ENCODE peak calls at places on chromosome 1, in ten cellular contexts. O, C, J, N, B, D, Q, G, S and K are unnamed samples.

GRCh38 chr1:175757381-175758015 is 14.1 kb upstream of the TNR start:
- DNase-seq in O (peak; percentile 12), C (peak; percentile 29), J (no peak), N (no peak), B (no peak), D (peak; percentile 65), Q (peak; percentile 93), G (no peak), S (no peak), K (no peak)

GRCh38 chr1:56686171-56686570 is 41.1 kb downstream of the PRKAA2 start:
- DNase-seq in O (no peak), C (no peak), J (no peak), N (peak; percentile 34), B (no peak), D (no peak), Q (no peak), G (no peak), S (no peak), K (no peak)

GRCh38 chr1:235073331-235073967 is 55.2 kb downstream of the TOMM20 start:
- DNase-seq in O (peak; percentile 97), C (peak; percentile 93), J (no peak), N (no peak), B (no peak), D (no peak), Q (no peak), G (no peak), S (no peak), K (no peak)

GRCh38 chr1:201591348-201591747 is 52.4 kb downstream of the NAV1 start:
- DNase-seq in O (no peak), C (no peak), J (no peak), N (no peak), B (no peak), D (no peak), Q (peak; percentile 72), G (no peak), S (no peak), K (no peak)

GRCh38 chr1:111191496-111191895 is 8.9 kb downstream of the DENND2D start:
- DNase-seq in O (no peak), C (no peak), J (no peak), N (peak; percentile 79), B (no peak), D (no peak), Q (no peak), G (no peak), S (peak; percentile 64), K (peak; percentile 49)

GRCh38 chr1:29171089-29171488 is 10.6 kb downstream of the SRSF4 start:
- DNase-seq in O (no peak), C (no peak), J (no peak), N (no peak), B (no peak), D (no peak), Q (peak; percentile 40), G (no peak), S (no peak), K (no peak)

GRCh38 chr1:89200668-89201488 is 2.1 kb upstream of the GBP4 start:
- DNase-seq in O (no peak), C (no peak), J (no peak), N (no peak), B (peak; percentile 17), D (no peak), Q (no peak), G (no peak), S (no peak), K (no peak)

GRCh38 chr1:182995894-182996293 is 27.3 kb upstream of the LAMC1 start:
- DNase-seq in O (no peak), C (no peak), J (no peak), N (no peak), B (no peak), D (no peak), Q (no peak), G (no peak), S (no peak), K (no peak)

GRCh38 chr1:215833936-215834729 is 267.0 kb downstream of the KCTD3 start:
- DNase-seq in O (no peak), C (no peak), J (no peak), N (no peak), B (no peak), D (no peak), Q (no peak), G (no peak), S (no peak), K (no peak)

GRCh38 chr1:150551784-150552691 is 2.8 kb downstream of the ADAMTSL4 start:
- DNase-seq in O (no peak), C (peak; percentile 65), J (no peak), N (peak; percentile 96), B (peak; percentile 51), D (no peak), Q (peak; percentile 65), G (no peak), S (peak; percentile 71), K (peak; percentile 73)

DNA sequence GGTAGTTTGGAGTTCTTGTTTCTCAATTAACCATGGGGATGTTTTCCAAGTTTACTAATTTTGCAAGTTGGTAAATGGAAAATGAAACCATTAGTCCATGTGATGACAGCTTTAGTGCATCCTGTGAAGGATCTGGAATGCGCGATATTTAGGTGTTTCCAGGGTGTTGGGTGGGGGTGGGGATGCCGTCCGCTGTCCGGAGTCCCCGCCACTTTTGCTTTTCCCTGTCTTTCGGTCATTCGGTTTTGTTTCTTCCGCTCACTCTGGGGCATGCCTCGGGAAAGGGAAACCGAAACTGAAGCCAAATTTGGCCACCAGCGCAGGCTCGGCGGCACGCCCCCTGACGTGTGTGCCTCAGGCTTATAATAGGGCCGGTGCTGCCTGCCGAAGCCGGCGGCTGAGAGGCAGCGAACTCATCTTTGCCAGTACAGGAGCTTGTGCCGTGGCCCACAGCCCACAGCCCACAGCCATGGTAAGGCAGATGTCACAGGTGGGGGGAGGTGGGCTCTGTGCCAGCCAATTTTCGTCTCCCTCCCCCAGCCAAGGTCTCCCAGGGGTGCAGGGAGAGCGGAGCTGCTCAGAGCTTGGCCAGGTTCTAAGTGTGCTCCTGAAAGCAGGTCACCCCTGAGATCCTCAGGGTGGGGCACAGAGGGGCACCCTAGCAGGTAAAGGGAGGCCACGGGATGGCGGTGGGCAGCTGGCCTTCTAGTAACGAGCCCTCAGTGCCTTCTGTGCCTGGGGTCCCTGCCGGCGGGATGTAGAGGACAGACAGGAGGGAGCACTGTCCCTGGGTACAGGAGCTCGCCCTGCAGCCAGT is at the start of gene ISG15:
- DNase-seq in O (peak; percentile 81), C (peak; percentile 93), J (no peak), N (peak; percentile 82), B (peak; percentile 94), D (no peak), Q (peak; percentile 95), G (no peak), S (peak; percentile 49), K (peak; percentile 51)
- H3K4me3 ChIP-seq in O (peak within 1 kb of the TSS; percentile 63), C (peak within 1 kb of the TSS; percentile 59), J (peak within 1 kb of the TSS; percentile 79), N (peak within 1 kb of the TSS; percentile 80), B (peak within 1 kb of the TSS; percentile 60), D (no peak within 1 kb of the TSS), Q (peak within 1 kb of the TSS; percentile 77), G (peak within 1 kb of the TSS; percentile 65), S (peak within 1 kb of the TSS; percentile 71), K (peak within 1 kb of the TSS; percentile 59)

GRCh38 chr1:147626739-147627138 is 43.6 kb downstream of the ACP6 start:
- DNase-seq in O (no peak), C (no peak), J (no peak), N (no peak), B (no peak), D (no peak), Q (no peak), G (no peak), S (no peak), K (no peak)

GRCh38 chr1:147626304-147626703 is 44.0 kb downstream of the ACP6 start:
- DNase-seq in O (no peak), C (no peak), J (no peak), N (no peak), B (no peak), D (no peak), Q (no peak), G (no peak), S (no peak), K (no peak)

GRCh38 chr1:147624529-147624928 is 45.8 kb downstream of the ACP6 start:
- DNase-seq in O (no peak), C (no peak), J (no peak), N (no peak), B (no peak), D (no peak), Q (no peak), G (no peak), S (no peak), K (no peak)

GRCh38 chr1:147624011-147624410 is 46.3 kb downstream of the ACP6 start:
- DNase-seq in O (no peak), C (no peak), J (no peak), N (no peak), B (no peak), D (no peak), Q (no peak), G (no peak), S (no peak), K (no peak)

DNA sequence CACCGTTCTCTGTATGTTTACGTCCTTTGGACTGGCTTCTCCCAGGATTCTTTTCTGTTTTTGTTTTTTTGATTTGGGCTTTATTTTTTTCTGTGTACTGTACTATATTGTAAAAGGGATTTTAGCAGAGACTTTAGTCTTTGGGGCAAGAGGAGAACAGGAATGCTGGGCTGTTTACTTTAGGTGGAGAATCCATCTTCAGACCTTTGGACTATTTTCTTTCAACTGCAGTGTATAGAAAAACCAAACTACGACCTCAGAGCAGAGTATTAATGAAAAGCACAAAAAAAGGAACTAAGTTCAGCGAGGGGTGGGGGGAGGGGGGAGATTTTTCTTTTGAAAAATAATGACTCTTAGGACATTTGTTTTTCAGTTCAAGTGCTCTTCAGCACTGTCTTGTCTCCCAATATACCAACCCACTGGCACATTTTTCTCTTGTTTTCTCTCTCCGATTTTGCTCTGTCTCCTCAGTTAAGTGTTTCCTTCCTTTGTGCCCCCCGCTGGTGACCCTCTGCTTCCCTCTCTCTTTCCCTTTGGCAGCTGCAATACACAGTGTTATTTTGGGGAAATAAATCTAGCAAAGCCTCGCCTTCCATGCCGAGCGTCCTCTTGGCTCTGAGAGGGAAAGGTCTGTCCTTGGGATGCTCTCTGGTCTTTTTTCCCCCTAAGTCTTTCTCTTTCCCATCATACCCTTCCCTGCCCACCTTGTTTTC is 44.9 kb downstream of the ACP6 start:
- DNase-seq in O (no peak), C (no peak), J (no peak), N (no peak), B (no peak), D (no peak), Q (no peak), G (no peak), S (no peak), K (no peak)
- TF ChIP-seq CTCF in O (no peak), C (no peak), J (no peak), N (no peak), B (no peak), D (peak; percentile 4), Q (peak; percentile 38), G (no peak), S (no peak), K (no peak)

DNA sequence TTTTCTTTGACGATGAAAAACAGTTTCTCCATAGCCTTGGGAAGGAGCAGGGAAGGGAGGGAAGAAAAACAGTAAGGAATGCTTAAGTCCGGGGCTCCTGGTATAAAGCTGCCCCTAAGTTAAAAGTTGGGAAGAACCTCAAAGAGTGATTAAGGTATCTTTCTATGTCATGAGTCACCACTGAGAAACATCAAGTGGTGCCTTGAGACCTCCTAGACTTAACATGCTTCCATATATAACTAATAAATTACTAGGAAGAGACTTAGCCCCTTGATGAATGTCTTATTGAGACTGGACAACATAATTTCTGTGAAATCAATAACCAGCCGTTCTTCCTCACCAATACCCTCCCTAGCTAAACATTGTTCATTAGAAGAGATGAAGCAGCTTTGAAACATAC is 121.8 kb upstream of the SLC44A3 start:
- DNase-seq in O (no peak), C (no peak), J (no peak), N (no peak), B (no peak), D (no peak), Q (peak; percentile 1), G (no peak), S (no peak), K (no peak)
- H3K4me3 ChIP-seq in O (no peak overlapping the region), C (no peak overlapping the region), J (no peak overlapping the region), N (no peak overlapping the region), B (no peak overlapping the region), D (no peak overlapping the region), Q (peak overlapping the region; percentile 39), G (no peak overlapping the region), S (no peak overlapping the region), K (no peak overlapping the region)

GRCh38 chr1:155562581-155563376 is at the start of gene ASH1L:
- DNase-seq in O (peak; percentile 94), C (peak; percentile 94), J (peak; percentile 42), N (peak; percentile 87), B (peak; percentile 89), D (peak; percentile 99), Q (peak; percentile 96), G (peak; percentile 63), S (peak; percentile 30), K (peak; percentile 67)
- TF ChIP-seq CTCF in O (no peak), C (peak; percentile 15), J (no peak), N (no peak), B (no peak), D (no peak), Q (no peak), G (no peak), S (no peak), K (no peak)